ENCODE peak calls at places on chromosomes 11 and 22, in ten cellular contexts. One of them, this sample, is unnamed.

GRCh38 chr22:29359469-29359868 is 28.9 kb downstream of the AP1B1 start:
- DNase-seq in NCI-H2029 treated with DMSO at 0.1 percent for 48 hours: no peak
- DNase-seq in SW480: peak; percentile 42
- DNase-seq in ovary: peak; percentile 67
- DNase-seq in stimulated activated CD8-positive, alpha-beta memory T cell treated with anti-CD3 and anti-CD28 coated beads, Interleukin-7, amount 100 ng/mL, for 24 hours: no peak
- DNase-seq in iris pigment epithelial cell: peak; percentile 65
- DNase-seq in heart right ventricle: peak; percentile 64
- DNase-seq in effector CD4-positive, alpha-beta T cell: no peak
- DNase-seq in type B pancreatic cell: no peak
- DNase-seq in NCI-H1092 treated with DMSO at 0.1 percent for 48 hours: no peak
- DNase-seq in this sample: peak; percentile 47

GRCh38 chr11:78688460-78688859 is 113.8 kb upstream of the NARS2 start:
- DNase-seq in SW480: no peak
- DNase-seq in effector CD4-positive, alpha-beta T cell: no peak
- DNase-seq in heart right ventricle: no peak
- DNase-seq in type B pancreatic cell: no peak
- DNase-seq in NCI-H2029 treated with DMSO at 0.1 percent for 48 hours: no peak
- DNase-seq in iris pigment epithelial cell: no peak
- DNase-seq in ovary: no peak
- DNase-seq in stimulated activated CD8-positive, alpha-beta memory T cell treated with anti-CD3 and anti-CD28 coated beads, Interleukin-7, amount 100 ng/mL, for 24 hours: no peak
- DNase-seq in NCI-H1092 treated with DMSO at 0.1 percent for 48 hours: no peak
- DNase-seq in this sample: peak; percentile 0

GRCh38 chr22:29633514-29634312 is 30.3 kb downstream of the NF2 start:
- DNase-seq in NCI-H1092 treated with DMSO at 0.1 percent for 48 hours: no peak
- DNase-seq in SW480: no peak
- DNase-seq in type B pancreatic cell: no peak
- DNase-seq in NCI-H2029 treated with DMSO at 0.1 percent for 48 hours: no peak
- DNase-seq in ovary: no peak
- DNase-seq in heart right ventricle: no peak
- DNase-seq in stimulated activated CD8-positive, alpha-beta memory T cell treated with anti-CD3 and anti-CD28 coated beads, Interleukin-7, amount 100 ng/mL, for 24 hours: no peak
- DNase-seq in effector CD4-positive, alpha-beta T cell: no peak
- DNase-seq in iris pigment epithelial cell: peak; percentile 53
- DNase-seq in this sample: no peak

GRCh38 chr22:30212363-30212995 is 34.1 kb downstream of the LIF start:
- DNase-seq in SW480: peak; percentile 92
- DNase-seq in NCI-H2029 treated with DMSO at 0.1 percent for 48 hours: no peak
- DNase-seq in type B pancreatic cell: no peak
- DNase-seq in stimulated activated CD8-positive, alpha-beta memory T cell treated with anti-CD3 and anti-CD28 coated beads, Interleukin-7, amount 100 ng/mL, for 24 hours: no peak
- DNase-seq in ovary: peak; percentile 38
- DNase-seq in heart right ventricle: peak; percentile 40
- DNase-seq in iris pigment epithelial cell: peak; percentile 98
- DNase-seq in NCI-H1092 treated with DMSO at 0.1 percent for 48 hours: no peak
- DNase-seq in effector CD4-positive, alpha-beta T cell: no peak
- DNase-seq in this sample: no peak

GRCh38 chr11:6251120-6251733 is 8.4 kb upstream of the CCKBR start:
- DNase-seq in NCI-H2029 treated with DMSO at 0.1 percent for 48 hours: peak; percentile 18
- DNase-seq in ovary: peak; percentile 66
- DNase-seq in type B pancreatic cell: no peak
- DNase-seq in effector CD4-positive, alpha-beta T cell: peak; percentile 34
- DNase-seq in SW480: peak; percentile 69
- DNase-seq in heart right ventricle: peak; percentile 66
- DNase-seq in NCI-H1092 treated with DMSO at 0.1 percent for 48 hours: peak; percentile 18
- DNase-seq in iris pigment epithelial cell: peak; percentile 58
- DNase-seq in stimulated activated CD8-positive, alpha-beta memory T cell treated with anti-CD3 and anti-CD28 coated beads, Interleukin-7, amount 100 ng/mL, for 24 hours: no peak
- DNase-seq in this sample: no peak

GRCh38 chr11:42770444-42771065 is 541.2 kb upstream of the API5 start:
- DNase-seq in type B pancreatic cell: no peak
- DNase-seq in iris pigment epithelial cell: peak; percentile 3
- DNase-seq in NCI-H1092 treated with DMSO at 0.1 percent for 48 hours: peak; percentile 23
- DNase-seq in NCI-H2029 treated with DMSO at 0.1 percent for 48 hours: peak; percentile 34
- DNase-seq in heart right ventricle: no peak
- DNase-seq in effector CD4-positive, alpha-beta T cell: no peak
- DNase-seq in ovary: no peak
- DNase-seq in stimulated activated CD8-positive, alpha-beta memory T cell treated with anti-CD3 and anti-CD28 coated beads, Interleukin-7, amount 100 ng/mL, for 24 hours: no peak
- DNase-seq in SW480: peak; percentile 12
- DNase-seq in this sample: no peak

GRCh38 chr11:10373340-10373739 is 68.5 kb downstream of the ADM start:
- DNase-seq in type B pancreatic cell: peak; percentile 54
- DNase-seq in iris pigment epithelial cell: peak; percentile 50
- DNase-seq in stimulated activated CD8-positive, alpha-beta memory T cell treated with anti-CD3 and anti-CD28 coated beads, Interleukin-7, amount 100 ng/mL, for 24 hours: no peak
- DNase-seq in effector CD4-positive, alpha-beta T cell: no peak
- DNase-seq in NCI-H1092 treated with DMSO at 0.1 percent for 48 hours: peak; percentile 77
- DNase-seq in ovary: no peak
- DNase-seq in SW480: no peak
- DNase-seq in NCI-H2029 treated with DMSO at 0.1 percent for 48 hours: peak; percentile 86
- DNase-seq in heart right ventricle: no peak
- DNase-seq in this sample: peak; percentile 55

GRCh38 chr11:7538466-7539454 is 25.0 kb downstream of the PPFIBP2 start:
- DNase-seq in type B pancreatic cell: no peak
- DNase-seq in stimulated activated CD8-positive, alpha-beta memory T cell treated with anti-CD3 and anti-CD28 coated beads, Interleukin-7, amount 100 ng/mL, for 24 hours: no peak
- DNase-seq in iris pigment epithelial cell: no peak
- DNase-seq in NCI-H2029 treated with DMSO at 0.1 percent for 48 hours: no peak
- DNase-seq in heart right ventricle: no peak
- DNase-seq in SW480: no peak
- DNase-seq in effector CD4-positive, alpha-beta T cell: no peak
- DNase-seq in ovary: no peak
- DNase-seq in NCI-H1092 treated with DMSO at 0.1 percent for 48 hours: no peak
- DNase-seq in this sample: no peak

GRCh38 chr22:36770116-36770945 is 5.6 kb downstream of the IFT27 start:
- DNase-seq in effector CD4-positive, alpha-beta T cell: no peak
- DNase-seq in SW480: no peak
- DNase-seq in NCI-H2029 treated with DMSO at 0.1 percent for 48 hours: no peak
- DNase-seq in ovary: no peak
- DNase-seq in heart right ventricle: no peak
- DNase-seq in stimulated activated CD8-positive, alpha-beta memory T cell treated with anti-CD3 and anti-CD28 coated beads, Interleukin-7, amount 100 ng/mL, for 24 hours: no peak
- DNase-seq in type B pancreatic cell: no peak
- DNase-seq in NCI-H1092 treated with DMSO at 0.1 percent for 48 hours: no peak
- DNase-seq in iris pigment epithelial cell: no peak
- DNase-seq in this sample: no peak

GRCh38 chr11:88246680-88247079 is 71.4 kb upstream of the RAB38 start:
- DNase-seq in effector CD4-positive, alpha-beta T cell: no peak
- DNase-seq in type B pancreatic cell: no peak
- DNase-seq in stimulated activated CD8-positive, alpha-beta memory T cell treated with anti-CD3 and anti-CD28 coated beads, Interleukin-7, amount 100 ng/mL, for 24 hours: no peak
- DNase-seq in heart right ventricle: no peak
- DNase-seq in NCI-H2029 treated with DMSO at 0.1 percent for 48 hours: no peak
- DNase-seq in iris pigment epithelial cell: peak; percentile 79
- DNase-seq in NCI-H1092 treated with DMSO at 0.1 percent for 48 hours: no peak
- DNase-seq in SW480: no peak
- DNase-seq in ovary: no peak
- DNase-seq in this sample: no peak

GRCh38 chr11:19027829-19028595 is 32.5 kb downstream of the MRGPRX2 start:
- DNase-seq in stimulated activated CD8-positive, alpha-beta memory T cell treated with anti-CD3 and anti-CD28 coated beads, Interleukin-7, amount 100 ng/mL, for 24 hours: no peak
- DNase-seq in type B pancreatic cell: no peak
- DNase-seq in NCI-H2029 treated with DMSO at 0.1 percent for 48 hours: peak; percentile 53
- DNase-seq in NCI-H1092 treated with DMSO at 0.1 percent for 48 hours: no peak
- DNase-seq in iris pigment epithelial cell: peak; percentile 73
- DNase-seq in effector CD4-positive, alpha-beta T cell: no peak
- DNase-seq in ovary: no peak
- DNase-seq in SW480: peak; percentile 88
- DNase-seq in heart right ventricle: no peak
- DNase-seq in this sample: peak; percentile 9

GRCh38 chr11:114617157-114618124 is 21.9 kb upstream of the NXPE4 start:
- DNase-seq in heart right ventricle: no peak
- DNase-seq in ovary: no peak
- DNase-seq in iris pigment epithelial cell: no peak
- DNase-seq in NCI-H1092 treated with DMSO at 0.1 percent for 48 hours: no peak
- DNase-seq in stimulated activated CD8-positive, alpha-beta memory T cell treated with anti-CD3 and anti-CD28 coated beads, Interleukin-7, amount 100 ng/mL, for 24 hours: no peak
- DNase-seq in effector CD4-positive, alpha-beta T cell: no peak
- DNase-seq in SW480: no peak
- DNase-seq in NCI-H2029 treated with DMSO at 0.1 percent for 48 hours: no peak
- DNase-seq in type B pancreatic cell: no peak
- DNase-seq in this sample: no peak